ENCODE peak calls at places on chromosomes 6 and 20, in seven cellular contexts. C is H1, Q is HepG2, V is SK-N-SH, H is GM12891, G is K562, E is GM12878. I is an unnamed sample.

GRCh38 chr6:164377348-164377747 is 932.1 kb downstream of the C6orf118 start:
- DNase-seq in C (no peak), Q (no peak), V (peak), H (no peak), G (no peak), E (no peak), I (no peak)

GRCh38 chr6:26457796-26458688 is at the start of gene BTN2A1:
- DNase-seq in C (peak), Q (peak), V (peak), H (peak), G (peak), E (peak), I (peak)

GRCh38 chr6:40128149-40128548 is 193.9 kb upstream of the MOCS1 start:
- DNase-seq in C (no peak), Q (no peak), V (no peak), H (no peak), G (no peak), E (no peak), I (no peak)

GRCh38 chr6:7479801-7480266 is 61.6 kb upstream of the DSP start:
- DNase-seq in C (no peak), Q (no peak), V (no peak), H (no peak), G (no peak), E (no peak), I (no peak)

GRCh38 chr6:125867483-125867935 is 76.7 kb downstream of the NCOA7 start:
- DNase-seq in C (peak), Q (peak), V (no peak), H (no peak), G (no peak), E (no peak), I (no peak)

GRCh38 chr6:123105561-123105960 is 109.5 kb downstream of the CLVS2 start:
- DNase-seq in C (no peak), Q (no peak), V (no peak), H (no peak), G (no peak), E (no peak), I (no peak)

GRCh38 chr20:23156842-23157423 is 70.8 kb upstream of the CD93 start:
- DNase-seq in C (no peak), Q (no peak), V (no peak), H (no peak), G (peak), E (no peak), I (no peak)

GRCh38 chr6:105036371-105036770 is 79.5 kb downstream of the LIN28B start:
- DNase-seq in C (no peak), Q (no peak), V (no peak), H (no peak), G (no peak), E (no peak), I (no peak)

GRCh38 chr20:57484772-57485171 is 40.2 kb downstream of the CTCFL start:
- DNase-seq in C (no peak), Q (no peak), V (no peak), H (no peak), G (no peak), E (no peak), I (no peak)

GRCh38 chr20:59385461-59385860 is 85.0 kb downstream of the EDN3 start:
- DNase-seq in C (no peak), Q (no peak), V (no peak), H (no peak), G (no peak), E (no peak), I (no peak)

GRCh38 chr6:37555040-37555781 is 55.5 kb upstream of the CCDC167 start:
- DNase-seq in C (no peak), Q (no peak), V (no peak), H (no peak), G (no peak), E (peak), I (no peak)

GRCh38 chr20:50308513-50309279 is 118.1 kb downstream of the CEBPB start:
- DNase-seq in C (no peak), Q (peak), V (peak), H (no peak), G (peak), E (no peak), I (no peak)

GRCh38 chr6:149614352-149614751 is 34.2 kb downstream of the KATNA1 start:
- DNase-seq in C (no peak), Q (no peak), V (no peak), H (no peak), G (no peak), E (no peak), I (no peak)

GRCh38 chr6:79713701-79714322 is 82.7 kb downstream of the SH3BGRL2 start:
- DNase-seq in C (no peak), Q (peak), V (peak), H (no peak), G (peak), E (no peak), I (no peak)

GRCh38 chr20:40956503-40956902 is 72.1 kb upstream of the TOP1 start:
- DNase-seq in C (no peak), Q (no peak), V (no peak), H (no peak), G (no peak), E (no peak), I (no peak)

GRCh38 chr20:36950432-36951197 is 893 bp downstream of the SAMHD1 start:
- DNase-seq in C (no peak), Q (no peak), V (no peak), H (no peak), G (peak), E (no peak), I (no peak)

GRCh38 chr6:29791786-29792122 is 35.9 kb upstream of the HLA-G start:
- DNase-seq in C (no peak), Q (no peak), V (peak), H (no peak), G (no peak), E (no peak), I (no peak)

GRCh38 chr6:14713008-14713452 is 532.8 kb upstream of the JARID2 start:
- DNase-seq in C (no peak), Q (no peak), V (no peak), H (no peak), G (no peak), E (no peak), I (no peak)

GRCh38 chr6:118283759-118284158 is 264.3 kb upstream of the PLN start:
- DNase-seq in C (no peak), Q (peak), V (peak), H (no peak), G (peak), E (no peak), I (no peak)

GRCh38 chr6:97947841-97948240 is 664.8 kb upstream of the MMS22L start:
- DNase-seq in C (no peak), Q (peak), V (peak), H (no peak), G (no peak), E (no peak), I (no peak)

GRCh38 chr6:13229205-13230085 is 98.9 kb downstream of the TBC1D7 start:
- DNase-seq in C (no peak), Q (peak), V (no peak), H (peak), G (peak), E (peak), I (peak)

GRCh38 chr20:64099880-64100565 is 7.3 kb downstream of the NPBWR2 start:
- DNase-seq in C (no peak), Q (no peak), V (no peak), H (no peak), G (no peak), E (no peak), I (no peak)

GRCh38 chr20:64129146-64129782 is 21.9 kb upstream of the NPBWR2 start:
- DNase-seq in C (no peak), Q (no peak), V (no peak), H (no peak), G (no peak), E (no peak), I (no peak)

GRCh38 chr20:12293900-12294299 is 376.2 kb downstream of the BTBD3 start:
- DNase-seq in C (no peak), Q (no peak), V (peak), H (no peak), G (no peak), E (no peak), I (no peak)

GRCh38 chr6:9539231-9539755 is 875.6 kb downstream of the TFAP2A start:
- DNase-seq in C (no peak), Q (no peak), V (no peak), H (no peak), G (no peak), E (no peak), I (no peak)
- TF ChIP-seq TAF1 in C (no peak), Q (no peak), V (no peak), H (no peak), G (no peak), E (no peak), I (no peak)

GRCh38 chr20:10668677-10669368 is 5.0 kb downstream of the JAG1 start:
- DNase-seq in C (no peak), Q (no peak), V (no peak), H (no peak), G (no peak), E (no peak), I (no peak)

GRCh38 chr20:10667077-10667401 is 6.8 kb downstream of the JAG1 start:
- DNase-seq in C (no peak), Q (no peak), V (no peak), H (no peak), G (no peak), E (no peak), I (no peak)

GRCh38 chr20:10666221-10667076 is 7.3 kb downstream of the JAG1 start:
- DNase-seq in C (no peak), Q (no peak), V (no peak), H (no peak), G (no peak), E (no peak), I (no peak)

GRCh38 chr20:10665791-10666190 is 8.0 kb downstream of the JAG1 start:
- DNase-seq in C (no peak), Q (no peak), V (no peak), H (no peak), G (no peak), E (no peak), I (no peak)

GRCh38 chr20:10667560-10668167 is 6.1 kb downstream of the JAG1 start:
- DNase-seq in C (no peak), Q (no peak), V (no peak), H (no peak), G (no peak), E (no peak), I (no peak)
- TF ChIP-seq TAF1 in C (no peak), Q (no peak), V (no peak), H (no peak), G (no peak), E (no peak), I (no peak)

GRCh38 chr6:35377002-35377401 is 34.6 kb downstream of the PPARD start:
- DNase-seq in C (no peak), Q (no peak), V (no peak), H (no peak), G (no peak), E (no peak), I (no peak)

GRCh38 chr6:35376282-35376681 is 33.9 kb downstream of the PPARD start:
- DNase-seq in C (no peak), Q (no peak), V (no peak), H (no peak), G (no peak), E (no peak), I (no peak)

GRCh38 chr6:35382015-35382414 is 39.7 kb downstream of the PPARD start:
- DNase-seq in C (no peak), Q (no peak), V (no peak), H (no peak), G (no peak), E (no peak), I (no peak)

GRCh38 chr6:35381132-35381531 is 38.8 kb downstream of the PPARD start:
- DNase-seq in C (no peak), Q (no peak), V (no peak), H (no peak), G (no peak), E (no peak), I (no peak)

DNA sequence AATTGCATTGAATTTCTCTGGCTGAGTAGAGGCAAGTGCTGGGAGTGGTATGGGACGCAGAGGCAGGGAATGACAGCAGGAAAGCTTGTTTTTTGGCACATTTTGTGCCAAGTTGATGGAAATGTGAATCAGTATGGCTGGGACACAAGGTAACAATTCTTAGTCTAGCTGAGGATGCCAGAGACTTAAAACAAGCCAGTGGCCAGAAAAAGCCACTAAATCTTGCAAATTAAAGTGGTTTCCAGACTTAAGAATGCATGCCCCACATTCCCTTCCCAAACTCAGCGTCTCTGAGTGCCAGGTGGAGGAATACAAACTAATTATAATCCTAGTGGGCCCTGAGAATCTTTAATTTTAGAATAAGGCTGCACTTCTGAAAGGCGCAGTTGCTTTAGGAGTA is 35.9 kb downstream of the PPARD start:
- DNase-seq in C (no peak), Q (no peak), V (no peak), H (no peak), G (no peak), E (no peak), I (no peak)
- TF ChIP-seq TAF1 in C (no peak), Q (no peak), V (no peak), H (no peak), G (no peak), E (no peak), I (no peak)

GRCh38 chr6:144660545-144660944 is 375.4 kb downstream of the UTRN start:
- DNase-seq in C (no peak), Q (no peak), V (peak), H (no peak), G (no peak), E (no peak), I (no peak)
- TF ChIP-seq TAF1 in C (no peak), Q (no peak), V (no peak), H (no peak), G (no peak), E (no peak), I (no peak)

DNA sequence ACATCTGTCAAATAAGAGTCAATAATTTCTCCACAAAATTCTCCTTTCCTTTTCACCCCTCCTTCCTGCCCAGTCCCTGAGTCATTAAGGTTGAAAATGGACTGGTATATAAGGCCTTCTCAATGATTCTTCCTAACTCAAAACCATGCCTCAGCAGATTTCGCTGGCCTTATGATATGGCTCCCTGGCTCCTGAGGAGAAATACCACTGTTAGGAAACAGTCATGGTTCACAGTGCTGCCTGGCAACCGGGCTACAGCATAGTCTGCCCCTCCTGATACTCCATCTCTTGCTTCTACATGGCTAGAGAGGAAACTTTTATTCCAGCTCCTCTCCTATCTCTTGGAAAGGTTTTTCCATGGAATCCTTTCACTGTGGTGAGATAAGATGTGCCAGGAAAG is 4.7 kb downstream of the UBE2J1 start:
- DNase-seq in C (no peak), Q (no peak), V (no peak), H (no peak), G (no peak), E (no peak), I (no peak)
- TF ChIP-seq TAF1 in C (no peak), Q (no peak), V (no peak), H (no peak), G (no peak), E (no peak), I (no peak)